ENCODE peak calls at places on chromosomes 4 and X, in eight cellular contexts. K is fibroblast of mammary gland, B is suprapubic skin, N is AG09309, V is epithelial cell of esophagus, I is psoas muscle, A is GM10248, H is WTC11. M is an unnamed sample.

GRCh38 chr4:13543648-13544555 is at the start of gene NKX3-2:
- DNase-seq in A (peak; percentile 28), B (no peak), I (no peak), K (no peak), V (peak; percentile 53), N (no peak), H (no peak), M (peak; percentile 60)

GRCh38 chr4:80566203-80566872 is 230.8 kb downstream of the CFAP299 start:
- DNase-seq in K (no peak), A (no peak), V (peak; percentile 2), H (no peak), B (no peak), N (no peak), I (no peak), M (no peak)

GRCh38 chrX:135923353-135923752 is 29.8 kb downstream of the SAGE1 start:
- DNase-seq in B (no peak), N (no peak), A (no peak), V (peak; percentile 17), H (peak; percentile 15), K (no peak), I (no peak), M (no peak)

GRCh38 chr4:2734618-2735017 is 21.5 kb downstream of the TNIP2 start:
- DNase-seq in B (no peak), H (no peak), N (no peak), V (no peak), I (no peak), K (no peak), A (no peak), M (no peak)

GRCh38 chr4:183200453-183200852 is 101.4 kb downstream of the WWC2 start:
- DNase-seq in N (peak; percentile 74), I (peak; percentile 49), H (no peak), B (no peak), V (peak; percentile 92), A (no peak), K (peak; percentile 96), M (no peak)

GRCh38 chrX:11665144-11666040 is at the start of gene ARHGAP6:
- DNase-seq in A (peak; percentile 31), V (peak; percentile 34), H (peak; percentile 57), I (peak; percentile 49), K (peak; percentile 73), B (no peak), N (no peak), M (peak; percentile 37)

GRCh38 chr4:179626687-179627086 is 2184.4 kb upstream of the AGA start:
- DNase-seq in I (no peak), B (no peak), N (no peak), H (peak; percentile 51), V (no peak), K (no peak), A (no peak), M (no peak)

GRCh38 chrX:23694606-23695005 is 27.3 kb downstream of the PRDX4 start:
- DNase-seq in B (no peak), K (peak; percentile 62), N (no peak), H (peak; percentile 18), V (peak; percentile 53), A (peak; percentile 67), I (peak; percentile 41), M (peak; percentile 67)

GRCh38 chr4:67700119-67700873 is 659 bp downstream of the UBA6 start:
- DNase-seq in K (peak; percentile 24), I (no peak), A (peak; percentile 40), N (no peak), V (peak; percentile 64), H (no peak), B (no peak), M (peak; percentile 45)

GRCh38 chr4:7976025-7976424 is 36.4 kb upstream of the AFAP1 start:
- DNase-seq in H (no peak), B (no peak), K (no peak), N (no peak), I (no peak), A (no peak), V (no peak), M (no peak)

DNA sequence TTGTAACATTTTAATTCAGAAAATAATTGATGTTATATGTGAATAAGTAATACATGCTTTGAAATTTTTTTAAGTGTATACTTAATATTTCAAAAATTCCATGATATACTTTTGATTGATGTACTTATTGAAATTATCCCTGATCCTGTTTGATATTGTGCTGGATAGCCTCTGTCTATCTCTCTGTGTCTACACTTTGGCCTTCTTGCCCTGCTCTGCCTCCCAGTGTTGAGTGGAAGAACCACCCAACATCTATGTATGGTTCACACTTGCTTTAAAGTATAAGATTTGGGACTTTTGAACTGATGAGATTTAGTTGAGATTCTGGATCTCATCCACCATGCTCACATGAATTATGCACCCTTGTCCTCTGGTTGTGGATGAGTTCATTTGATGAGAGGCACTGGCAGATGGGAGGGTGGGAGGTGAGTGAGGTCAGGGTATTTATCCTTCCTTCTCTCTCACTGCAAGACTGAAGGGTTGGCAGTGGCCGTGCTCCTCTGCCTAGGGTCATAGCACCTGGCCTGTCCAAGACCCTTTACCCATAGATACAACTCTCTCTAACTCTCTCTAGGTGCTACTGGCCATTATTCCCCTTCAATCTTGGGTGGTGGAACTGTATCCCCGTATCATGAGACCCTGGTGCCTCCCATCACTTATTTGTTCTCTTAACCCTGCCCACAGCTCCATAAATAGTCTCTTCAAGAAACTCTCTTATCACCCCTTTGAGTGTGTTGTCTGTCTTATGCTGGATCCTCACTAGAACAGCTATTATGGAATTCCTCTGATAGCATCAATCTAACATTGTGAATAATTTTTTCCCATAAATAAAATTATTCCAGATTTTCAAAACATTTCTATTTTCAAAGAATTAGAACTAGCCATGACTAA is 75.2 kb downstream of the CORIN start:
- DNase-seq in H (no peak), A (no peak), I (no peak), K (no peak), V (no peak), N (no peak), B (no peak), M (no peak)
- TF ChIP-seq CTCF in H (no peak), A (no peak), I (no peak), K (no peak), V (no peak), N (no peak), B (no peak), M (no peak)

GRCh38 chr4:5124876-5125275 is 73.6 kb downstream of the STK32B start:
- DNase-seq in B (no peak), I (no peak), A (no peak), K (no peak), H (no peak), N (no peak), V (no peak), M (no peak)
- TF ChIP-seq CTCF in B (no peak), I (no peak), A (no peak), K (no peak), H (no peak), N (no peak), V (no peak), M (no peak)

GRCh38 chrX:48631376-48632090 is 34.2 kb downstream of the WDR13 start:
- DNase-seq in H (peak; percentile 82), K (peak; percentile 90), A (peak; percentile 77), B (peak; percentile 80), N (peak; percentile 60), I (peak; percentile 58), V (peak; percentile 87), M (peak; percentile 77)
- TF ChIP-seq CTCF in H (no peak), K (peak; percentile 60), A (peak; percentile 37), B (peak; percentile 23), N (peak; percentile 54), I (peak; percentile 27), V (peak; percentile 59), M (peak; percentile 25)

DNA sequence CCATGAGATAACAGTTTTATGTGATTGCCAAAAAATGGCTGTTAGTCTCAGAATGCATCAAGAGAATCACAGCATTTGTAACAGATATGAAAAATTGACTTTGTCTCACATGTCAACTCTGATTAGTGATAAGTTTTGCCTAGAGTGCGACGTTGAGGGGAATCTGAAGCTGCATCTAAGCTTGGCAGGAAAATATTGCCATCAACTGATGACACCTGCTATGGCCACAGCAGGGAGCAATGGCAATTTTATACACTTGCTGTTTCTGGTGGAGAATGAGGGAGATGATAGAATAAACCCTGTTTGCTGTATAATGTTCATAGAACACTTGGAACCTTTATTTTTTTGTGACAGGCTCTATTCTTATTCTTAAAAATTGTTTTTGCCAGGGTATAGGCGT is 205.4 kb upstream of the GNPDA2 start:
- DNase-seq in I (no peak), N (no peak), A (no peak), V (no peak), K (no peak), H (no peak), B (no peak), M (no peak)
- TF ChIP-seq CTCF in I (no peak), N (no peak), A (no peak), V (no peak), K (no peak), H (no peak), B (no peak), M (no peak)